ENCODE peak calls at places on chromosomes 13 and 19, in four cellular contexts. D, Y, O and W are unnamed samples.

GRCh38 chr13:33388254-33388998 is 102.9 kb upstream of the STARD13 start:
- DNase-seq in Y (no peak), O (no peak), D (no peak), W (no peak)

GRCh38 chr19:11125994-11126685 is 29.4 kb downstream of the SPC24 start:
- DNase-seq in D (peak), O (peak), Y (peak), W (peak)

GRCh38 chr19:45103200-45103624 is 10.2 kb downstream of the PPP1R37 start:
- DNase-seq in Y (no peak), O (no peak), D (no peak), W (no peak)

GRCh38 chr19:10260141-10260584 is 8.1 kb downstream of the MRPL4 start:
- DNase-seq in O (no peak), D (no peak), Y (no peak), W (no peak)

GRCh38 chr13:33168326-33168960 is 117.1 kb downstream of the STARD13 start:
- DNase-seq in D (no peak), Y (no peak), O (no peak), W (no peak)

GRCh38 chr19:41932259-41933130 is 4.2 kb upstream of the ERFL start:
- DNase-seq in O (no peak), D (no peak), Y (no peak), W (no peak)

GRCh38 chr19:12000152-12000981 is 35.1 kb downstream of the ZNF433 start:
- DNase-seq in O (no peak), D (no peak), Y (no peak), W (peak)

GRCh38 chr13:84925443-84925842 is 873.8 kb downstream of the SLITRK6 start:
- DNase-seq in O (no peak), D (no peak), Y (no peak), W (no peak)

GRCh38 chr19:3556423-3556977 is 886 bp downstream of the MFSD12 start:
- DNase-seq in Y (no peak), D (no peak), O (no peak), W (no peak)

GRCh38 chr13:94128430-94128829 is 351.1 kb downstream of the DCT start:
- DNase-seq in O (no peak), D (no peak), Y (peak), W (peak)

GRCh38 chr19:46878613-46879375 is 18.0 kb downstream of the ARHGAP35 start:
- DNase-seq in D (no peak), O (no peak), Y (peak), W (peak)

GRCh38 chr13:73672492-73672891 is 461.7 kb downstream of the KLF12 start:
- DNase-seq in Y (no peak), O (no peak), D (no peak), W (no peak)

GRCh38 chr13:97018029-97018819 is 23.9 kb upstream of the OXGR1 start:
- DNase-seq in O (peak), D (no peak), Y (no peak), W (peak)

GRCh38 chr19:39342647-39343305 is 555 bp downstream of the SAMD4B start:
- DNase-seq in O (peak), D (no peak), Y (peak), W (no peak)

GRCh38 chr13:40681341-40682051 is 15.1 kb upstream of the FOXO1 start:
- DNase-seq in D (no peak), Y (no peak), O (peak), W (no peak)

GRCh38 chr19:33781536-33781935 is 15.1 kb upstream of the KCTD15 start:
- DNase-seq in Y (no peak), D (no peak), O (no peak), W (no peak)

GRCh38 chr13:99314640-99315176 is 7.5 kb upstream of the GPR183 start:
- DNase-seq in Y (no peak), O (no peak), D (no peak), W (no peak)

GRCh38 chr13:95100525-95101121 is 200.6 kb downstream of the ABCC4 start:
- DNase-seq in Y (no peak), O (no peak), D (no peak), W (no peak)

GRCh38 chr13:24911135-24911524 is 147.2 kb downstream of the RNF17 start:
- DNase-seq in D (no peak), Y (no peak), O (no peak), W (no peak)

GRCh38 chr13:100666124-100666523 is 8.5 kb downstream of the TMTC4 start:
- DNase-seq in Y (no peak), D (no peak), O (no peak), W (peak)

GRCh38 chr19:29771708-29772415 is 39.9 kb upstream of the CCNE1 start:
- DNase-seq in Y (no peak), D (no peak), O (no peak), W (no peak)

GRCh38 chr19:28567834-28568233 is 645.1 kb downstream of the UQCRFS1 start:
- DNase-seq in Y (no peak), D (no peak), O (no peak), W (no peak)

GRCh38 chr13:101098873-101099272 is 317.4 kb downstream of the NALCN start:
- DNase-seq in O (no peak), Y (no peak), D (no peak), W (no peak)

GRCh38 chr13:107650081-107650701 is 565.1 kb downstream of the LIG4 start:
- DNase-seq in D (no peak), Y (peak), O (peak), W (peak)
- TF ChIP-seq CTCF in D (peak), Y (peak), O (peak), W (peak)

DNA sequence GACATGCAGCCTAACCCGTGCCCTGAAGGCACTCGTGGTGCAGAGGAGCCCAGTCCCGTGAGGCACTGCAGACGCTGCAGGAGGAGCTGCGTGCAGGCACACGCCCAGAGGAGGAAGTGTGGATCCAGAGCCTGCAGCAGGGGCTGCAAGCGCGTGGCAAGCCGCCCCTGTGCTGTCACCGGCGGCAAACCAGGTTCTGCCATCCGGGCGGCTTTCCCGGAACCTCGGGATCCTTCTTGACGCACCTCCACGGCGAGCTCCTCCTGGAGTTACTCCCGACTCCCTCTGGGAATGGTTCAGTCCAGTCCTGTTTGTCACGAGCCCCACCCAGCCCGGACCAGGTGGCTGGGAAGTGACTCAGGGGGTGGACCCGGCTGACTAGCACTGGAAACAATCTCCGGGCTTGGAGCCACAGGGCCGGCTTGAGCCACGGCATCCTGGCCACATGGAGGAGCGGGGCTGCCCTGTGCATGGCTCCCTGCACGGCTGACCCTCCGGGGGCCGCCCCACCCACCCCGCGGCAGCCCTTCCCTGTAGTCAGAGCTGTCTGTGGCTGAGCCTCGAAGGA is 10.2 kb downstream of the DPP9 start:
- DNase-seq in D (peak), Y (peak), O (peak), W (peak)
- H3K4me3 ChIP-seq in D (peak), Y (peak), O (no peak), W (no peak)

DNA sequence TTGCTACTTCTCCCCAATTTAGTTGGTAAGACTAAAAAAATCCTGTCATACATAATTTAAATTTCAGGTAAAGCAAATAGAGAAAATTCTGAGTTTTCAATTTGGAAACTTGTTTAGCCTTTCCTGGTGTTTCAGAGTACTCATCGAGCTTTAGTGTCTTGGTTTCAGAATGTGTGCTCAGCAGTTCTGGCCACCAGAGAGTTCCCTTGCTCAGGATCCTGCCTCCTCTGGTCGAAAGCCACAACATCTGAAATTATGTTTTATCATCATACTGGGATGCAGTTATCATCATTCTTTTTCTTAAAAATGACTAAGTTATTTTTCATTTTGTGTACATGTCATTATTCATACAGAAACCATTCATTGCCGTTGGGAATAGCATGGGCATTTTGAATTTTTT is 263.2 kb upstream of the SPRY2 start:
- DNase-seq in O (no peak), D (no peak), Y (no peak), W (no peak)
- TF ChIP-seq CTCF in O (no peak), D (no peak), Y (no peak), W (no peak)

GRCh38 chr19:38223119-38223523 is 901 bp downstream of the DPF1 start:
- DNase-seq in O (no peak), D (no peak), Y (no peak), W (no peak)

GRCh38 chr19:38223617-38224013 is 407 bp downstream of the DPF1 start:
- DNase-seq in Y (no peak), D (no peak), O (no peak), W (no peak)

GRCh38 chr19:38221919-38222828 is 1.8 kb downstream of the DPF1 start:
- DNase-seq in O (no peak), D (no peak), Y (no peak), W (no peak)

GRCh38 chr19:38221421-38221820 is 2.6 kb downstream of the DPF1 start:
- DNase-seq in O (no peak), Y (no peak), D (no peak), W (no peak)

GRCh38 chr19:38224014-38224862 is at the start of gene DPF1:
- DNase-seq in O (no peak), Y (no peak), D (no peak), W (no peak)
- H3K4me3 ChIP-seq in O (no peak), Y (peak), D (peak), W (peak)

GRCh38 chr19:15173746-15174404 is 26.9 kb downstream of the NOTCH3 start:
- DNase-seq in D (no peak), Y (no peak), O (no peak), W (no peak)
- TF ChIP-seq CTCF in D (no peak), Y (no peak), O (no peak), W (peak)

GRCh38 chr13:103188688-103189326 is 122.6 kb upstream of the SLC10A2 start:
- DNase-seq in Y (no peak), O (no peak), D (no peak), W (peak)
- H3K4me3 ChIP-seq in Y (no peak), O (no peak), D (no peak), W (no peak)

DNA sequence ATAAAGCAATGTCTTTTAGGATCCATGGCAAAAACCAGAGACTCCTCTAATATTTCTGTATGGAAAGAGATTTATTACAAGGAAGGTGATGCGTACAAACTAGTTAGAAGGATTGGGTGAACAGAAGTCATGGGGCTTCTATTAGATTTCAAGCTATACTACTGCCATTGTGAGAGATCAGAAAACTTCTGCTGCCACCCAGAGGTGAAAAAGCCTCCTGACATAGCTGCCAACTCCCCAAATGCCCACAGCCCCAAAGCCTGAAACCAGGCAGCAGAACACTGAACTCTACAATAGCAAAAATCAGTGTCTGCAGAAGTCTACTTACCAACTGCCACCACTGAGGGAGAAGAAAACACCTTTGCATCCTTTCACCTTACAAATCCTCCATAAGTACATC is 379.0 kb upstream of the MIR17HG start:
- DNase-seq in D (no peak), Y (no peak), O (no peak), W (no peak)
- TF ChIP-seq CTCF in D (no peak), Y (no peak), O (no peak), W (peak)

DNA sequence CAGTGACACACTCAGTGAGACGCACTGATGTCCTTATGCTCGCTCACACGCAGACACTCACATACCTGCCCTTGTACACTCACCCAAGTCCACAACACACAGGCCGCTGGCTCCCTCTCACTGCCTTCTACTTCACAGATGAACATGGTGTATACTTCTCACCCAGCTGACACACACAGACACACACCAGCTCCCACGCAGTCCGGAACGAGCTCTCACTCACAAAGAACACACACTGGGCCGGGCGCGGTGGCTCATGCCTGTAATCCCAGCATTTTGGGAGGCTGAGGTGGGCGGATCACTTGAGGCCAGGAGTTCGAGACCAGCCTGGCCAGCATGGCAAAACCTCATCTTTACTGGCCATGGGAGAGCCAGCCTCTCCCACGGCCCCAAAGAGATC is 31.6 kb downstream of the CCL25 start:
- DNase-seq in O (no peak), D (no peak), Y (no peak), W (no peak)
- H3K4me3 ChIP-seq in O (no peak), D (no peak), Y (no peak), W (no peak)